ENCODE peak calls at places on chromosome 6, in seven cellular contexts. K is naive thymus-derived CD4-positive, alpha-beta T cell; S is heart right ventricle; Z is CD4-positive, CD25-positive, alpha-beta regulatory T cell; P is psoas muscle; O is pancreas; W is kidney. Q is an unnamed sample.

GRCh38 chr6:101403566-101403965 is 10.1 kb downstream of the GRIK2 start:
- DNase-seq in Z (no peak), W (no peak), K (no peak), S (no peak), P (no peak), O (no peak), Q (no peak)

GRCh38 chr6:8435093-8435844 is at the start of gene SLC35B3:
- DNase-seq in Z (peak; percentile 97), W (peak; percentile 98), K (peak; percentile 97), P (peak; percentile 98), O (peak; percentile 97), S (peak; percentile 99), Q (peak; percentile 96)

GRCh38 chr6:79040083-79040482 is 38.0 kb downstream of the PHIP start:
- DNase-seq in P (no peak), Z (no peak), K (no peak), S (no peak), W (no peak), O (no peak), Q (no peak)

GRCh38 chr6:72669324-72669723 is 47.5 kb downstream of the KCNQ5 start:
- DNase-seq in S (no peak), O (no peak), P (no peak), Z (no peak), W (no peak), K (peak; percentile 35), Q (no peak)

GRCh38 chr6:169225887-169226286 is 27.8 kb downstream of the THBS2 start:
- DNase-seq in P (no peak), Z (no peak), K (no peak), W (peak; percentile 59), S (no peak), O (no peak), Q (no peak)

GRCh38 chr6:136526196-136526930 is 23.9 kb downstream of the MAP7 start:
- DNase-seq in K (peak; percentile 28), Z (peak; percentile 8), P (peak; percentile 53), O (peak; percentile 26), S (peak; percentile 43), W (peak; percentile 85), Q (no peak)

GRCh38 chr6:13710552-13711383 is 867 bp downstream of the RANBP9 start:
- DNase-seq in O (peak; percentile 68), W (peak; percentile 87), P (peak; percentile 69), S (peak; percentile 45), Z (peak; percentile 28), K (peak; percentile 24), Q (peak; percentile 26)

GRCh38 chr6:132511836-132512230 is 1.1 kb downstream of the STX7 start:
- DNase-seq in W (no peak), S (no peak), K (no peak), P (no peak), Z (no peak), O (no peak), Q (no peak)

GRCh38 chr6:32718879-32719278 is 22.3 kb upstream of the HLA-DQA2 start:
- DNase-seq in O (no peak), S (no peak), W (no peak), Z (no peak), K (no peak), P (no peak), Q (no peak)

GRCh38 chr6:144559865-144560603 is 274.9 kb downstream of the UTRN start:
- DNase-seq in K (peak; percentile 64), S (no peak), O (no peak), W (no peak), P (no peak), Z (peak; percentile 44), Q (no peak)

GRCh38 chr6:26172496-26172958 is 85.3 kb downstream of the HFE start:
- DNase-seq in P (no peak), W (no peak), S (no peak), Z (peak; percentile 72), O (no peak), K (peak; percentile 70), Q (no peak)

GRCh38 chr6:100658486-100658885 is 193.8 kb upstream of the SIM1 start:
- DNase-seq in K (no peak), W (no peak), Z (no peak), P (no peak), O (no peak), S (no peak), Q (no peak)

GRCh38 chr6:110874880-110875547 is 429 bp downstream of the AMD1 start:
- DNase-seq in S (peak; percentile 47), Z (no peak), P (peak; percentile 71), W (peak; percentile 90), K (no peak), O (peak; percentile 76), Q (peak; percentile 18)

GRCh38 chr6:16563628-16564240 is 197.5 kb downstream of the ATXN1 start:
- DNase-seq in P (no peak), O (no peak), K (no peak), W (no peak), Z (no peak), S (no peak), Q (no peak)

GRCh38 chr6:125190667-125191066 is 37.1 kb downstream of the TPD52L1 start:
- DNase-seq in S (no peak), K (no peak), P (no peak), Z (no peak), W (no peak), O (no peak), Q (no peak)

GRCh38 chr6:148747145-148747492 is 289 bp downstream of the UST start:
- DNase-seq in W (no peak), O (peak; percentile 71), S (peak; percentile 58), Z (no peak), K (no peak), P (peak; percentile 76), Q (no peak)

GRCh38 chr6:13012271-13012670 is 295.7 kb downstream of the PHACTR1 start:
- DNase-seq in K (no peak), O (peak; percentile 39), W (no peak), P (no peak), S (no peak), Z (no peak), Q (no peak)

GRCh38 chr6:52125139-52125538 is 37.7 kb upstream of the PKHD1 start:
- DNase-seq in K (no peak), W (peak; percentile 74), P (no peak), S (no peak), O (peak; percentile 22), Z (no peak), Q (no peak)

GRCh38 chr6:114253431-114253830 is 89.4 kb downstream of the HS3ST5 start:
- DNase-seq in P (no peak), S (no peak), Z (no peak), K (no peak), O (no peak), W (no peak), Q (no peak)

GRCh38 chr6:143233563-143234285 is 173.0 kb downstream of the AIG1 start:
- DNase-seq in Z (no peak), K (no peak), O (no peak), W (no peak), P (no peak), S (no peak), Q (no peak)

GRCh38 chr6:26104457-26105108 is 17.4 kb downstream of the HFE start:
- DNase-seq in W (no peak), O (peak; percentile 39), P (no peak), K (no peak), Z (no peak), S (no peak), Q (no peak)

GRCh38 chr6:168305091-168305749 is 14.4 kb downstream of the DACT2 start:
- DNase-seq in W (no peak), O (no peak), S (no peak), Z (no peak), K (no peak), P (no peak), Q (no peak)

GRCh38 chr6:168192195-168192900 is 113.3 kb upstream of the FRMD1 start:
- DNase-seq in K (no peak), O (no peak), S (no peak), Z (no peak), P (no peak), W (no peak), Q (no peak)

DNA sequence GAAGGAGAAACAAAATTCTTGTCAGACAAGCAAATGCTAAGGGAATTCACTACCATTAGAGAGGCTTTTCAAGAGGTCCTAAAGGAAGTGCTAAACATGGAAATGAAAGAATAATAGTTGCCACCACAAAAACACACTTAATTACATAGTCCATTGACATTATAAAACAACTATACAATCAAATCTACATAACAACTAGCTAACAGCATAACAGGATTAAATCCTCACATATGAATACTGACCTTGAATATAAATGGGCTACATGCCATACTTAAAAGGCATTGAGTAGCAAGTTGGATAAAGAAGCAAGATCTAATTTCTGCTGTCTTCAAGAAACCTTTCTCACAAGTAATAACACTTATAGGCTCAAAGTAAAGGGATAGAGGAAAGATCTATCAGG is 811.5 kb upstream of the CITED2 start:
- DNase-seq in S (no peak), W (no peak), P (no peak), K (no peak), Z (no peak), O (no peak), Q (no peak)
- H3K9me3 ChIP-seq in S (no peaks in the 10 kb centered on the region), W (no peaks in the 10 kb centered on the region), P (no peaks in the 10 kb centered on the region), K (no peaks in the 10 kb centered on the region), Z (no peaks in the 10 kb centered on the region), O (no peaks in the 10 kb centered on the region), Q (no peaks in the 10 kb centered on the region)

GRCh38 chr6:95767897-95768463 is 190.6 kb downstream of the MANEA start:
- DNase-seq in Z (no peak), S (no peak), K (no peak), W (no peak), P (no peak), O (no peak), Q (no peak)

DNA sequence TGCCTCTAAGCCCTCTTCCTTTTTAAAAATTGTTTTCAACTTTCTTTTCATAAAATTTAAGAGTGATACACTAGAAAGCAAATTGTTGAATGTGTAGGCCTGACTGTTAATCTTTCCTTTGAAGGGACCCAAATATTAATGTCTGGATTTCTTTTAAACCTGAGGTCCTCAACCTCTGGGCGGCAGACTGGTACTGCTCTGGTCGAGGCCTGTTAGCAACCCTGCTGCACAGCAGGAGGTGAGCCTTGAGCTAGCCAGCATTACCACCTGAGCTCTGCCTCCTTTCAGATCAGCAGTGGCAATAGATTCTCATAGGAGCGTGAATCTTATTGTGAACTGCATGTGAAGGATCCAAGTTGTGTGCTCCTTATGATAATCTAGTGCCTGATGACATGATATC is 191.2 kb downstream of the MANEA start:
- DNase-seq in K (no peak), O (no peak), S (no peak), P (no peak), W (no peak), Z (no peak), Q (no peak)
- H3K9me3 ChIP-seq in K (no peaks in the 10 kb centered on the region), O (no peaks in the 10 kb centered on the region), S (no peaks in the 10 kb centered on the region), P (no peaks in the 10 kb centered on the region), W (no peaks in the 10 kb centered on the region), Z (no peaks in the 10 kb centered on the region), Q (no peaks in the 10 kb centered on the region)

GRCh38 chr6:19153981-19154295 is 683.2 kb upstream of the ID4 start:
- DNase-seq in W (no peak), K (no peak), P (no peak), Z (no peak), S (no peak), O (no peak), Q (no peak)
- H3K9me3 ChIP-seq in W (no peaks in the 10 kb centered on the region), K (no peaks in the 10 kb centered on the region), P (no peaks in the 10 kb centered on the region), Z (no peaks in the 10 kb centered on the region), S (no peaks in the 10 kb centered on the region), O (no peaks in the 10 kb centered on the region), Q (no peaks in the 10 kb centered on the region)

GRCh38 chr6:107405002-107405401 is 54.4 kb downstream of the PDSS2 start:
- DNase-seq in W (no peak), O (no peak), K (no peak), S (no peak), Z (no peak), P (no peak), Q (no peak)
- H3K9me3 ChIP-seq in W (no peaks in the 10 kb centered on the region), O (no peaks in the 10 kb centered on the region), K (no peaks in the 10 kb centered on the region), S (peaks cover 8% of the 10 kb centered on the region), Z (peaks cover 43% of the 10 kb centered on the region), P (peaks cover 8% of the 10 kb centered on the region), Q (peaks cover 4% of the 10 kb centered on the region)